ENCODE peak calls at places on chromosomes 4 and X, in four cellular contexts. O is psoas muscle, J is mucosa of descending colon, E is Peyer's patch. U is an unnamed sample. For H3K4me1, the result is how much of the 10 kb centered on the place peaks cover.

GRCh38 chrX:136147320-136147901 is at the start of gene FHL1:
- DNase-seq in O (peak), J (peak), E (peak), U (peak)

GRCh38 chr4:110663738-110664444 is 41.0 kb upstream of the PITX2 start:
- DNase-seq in E (no peak), J (peak), O (no peak), U (no peak)

GRCh38 chrX:19578956-19579355 is 63.6 kb upstream of the MAP3K15 start:
- DNase-seq in E (no peak), O (no peak), J (no peak), U (no peak)

GRCh38 chrX:153901753-153902140 is 2.7 kb upstream of the AVPR2 start:
- DNase-seq in E (no peak), O (no peak), J (no peak), U (no peak)

GRCh38 chrX:20378291-20378920 is 111.7 kb upstream of the RPS6KA3 start:
- DNase-seq in E (peak), O (no peak), J (peak), U (no peak)

GRCh38 chr4:174461438-174462106 is 60.7 kb downstream of the HPGD start:
- DNase-seq in J (peak), E (peak), O (no peak), U (no peak)

GRCh38 chrX:56728752-56729151 is 291 bp upstream of the NBDY start:
- DNase-seq in O (no peak), E (peak), J (peak), U (no peak)

GRCh38 chr4:1243451-1244080 is 5.4 kb downstream of the CTBP1 start:
- DNase-seq in O (peak), J (no peak), E (peak), U (no peak)

GRCh38 chr4:180688480-180688879 is 1554.7 kb upstream of the TENM3 start:
- DNase-seq in E (no peak), O (no peak), J (no peak), U (no peak)

GRCh38 chrX:17736856-17737706 is at the start of gene SCML1:
- DNase-seq in J (peak), E (peak), O (peak), U (peak)

GRCh38 chrX:121114691-121115090 is 67.3 kb downstream of the GLUD2 start:
- DNase-seq in O (no peak), J (no peak), E (no peak), U (no peak)

GRCh38 chrX:28585767-28586166 is 1.5 kb upstream of the IL1RAPL1 start:
- DNase-seq in E (no peak), J (no peak), O (no peak), U (no peak)

GRCh38 chrX:28581522-28581921 is 5.7 kb upstream of the IL1RAPL1 start:
- DNase-seq in E (no peak), O (no peak), J (no peak), U (no peak)

GRCh38 chrX:28584025-28584424 is 3.2 kb upstream of the IL1RAPL1 start:
- DNase-seq in E (no peak), J (no peak), O (no peak), U (no peak)

GRCh38 chrX:28586291-28586690 is 955 bp upstream of the IL1RAPL1 start:
- DNase-seq in J (no peak), O (no peak), E (no peak), U (no peak)

GRCh38 chrX:28582494-28582893 is 4.8 kb upstream of the IL1RAPL1 start:
- DNase-seq in E (no peak), J (no peak), O (no peak), U (no peak)
- H3K4me3 ChIP-seq in E (no peak), J (no peak), O (no peak), U (no peak)

DNA sequence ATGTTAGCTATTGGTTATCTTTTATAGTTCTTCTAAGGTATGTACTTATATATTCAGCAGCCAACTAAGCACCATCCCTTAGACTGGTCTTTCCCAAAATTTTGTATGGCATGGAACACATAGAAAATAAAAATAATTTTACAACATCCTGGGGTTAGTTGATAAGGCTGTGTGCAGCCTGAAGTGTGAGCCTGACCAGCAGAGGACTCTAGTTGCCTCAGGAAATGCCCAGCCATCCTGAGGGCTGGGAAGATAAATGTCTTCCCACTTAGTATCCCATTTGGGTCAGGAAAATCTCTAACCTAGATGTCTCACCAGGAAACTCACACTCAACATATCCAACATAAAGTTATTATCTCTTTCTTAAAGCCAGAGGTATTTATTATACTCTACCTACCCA is 251.4 kb upstream of the POF1B start:
- DNase-seq in J (no peak), E (no peak), O (no peak), U (no peak)
- TF ChIP-seq CTCF in J (no peak), E (no peak), O (no peak), U (no peak)

GRCh38 chrX:126799059-126799458 is 20.5 kb upstream of the PRR32 start:
- DNase-seq in E (no peak), O (no peak), J (no peak), U (no peak)
- H3K4me1 ChIP-seq in E (under half), O (under half), J (under half), U (under half)

GRCh38 chr4:57064811-57065711 is 45.1 kb downstream of the IGFBP7 start:
- DNase-seq in O (peak), E (peak), J (peak), U (no peak)

GRCh38 chr4:57064120-57064519 is 46.1 kb downstream of the IGFBP7 start:
- DNase-seq in E (no peak), J (no peak), O (no peak), U (no peak)

GRCh38 chr4:57063518-57063917 is 46.7 kb downstream of the IGFBP7 start:
- DNase-seq in O (no peak), J (no peak), E (no peak), U (no peak)

GRCh38 chr4:57068237-57068981 is 41.8 kb downstream of the IGFBP7 start:
- DNase-seq in E (no peak), O (no peak), J (no peak), U (no peak)

DNA sequence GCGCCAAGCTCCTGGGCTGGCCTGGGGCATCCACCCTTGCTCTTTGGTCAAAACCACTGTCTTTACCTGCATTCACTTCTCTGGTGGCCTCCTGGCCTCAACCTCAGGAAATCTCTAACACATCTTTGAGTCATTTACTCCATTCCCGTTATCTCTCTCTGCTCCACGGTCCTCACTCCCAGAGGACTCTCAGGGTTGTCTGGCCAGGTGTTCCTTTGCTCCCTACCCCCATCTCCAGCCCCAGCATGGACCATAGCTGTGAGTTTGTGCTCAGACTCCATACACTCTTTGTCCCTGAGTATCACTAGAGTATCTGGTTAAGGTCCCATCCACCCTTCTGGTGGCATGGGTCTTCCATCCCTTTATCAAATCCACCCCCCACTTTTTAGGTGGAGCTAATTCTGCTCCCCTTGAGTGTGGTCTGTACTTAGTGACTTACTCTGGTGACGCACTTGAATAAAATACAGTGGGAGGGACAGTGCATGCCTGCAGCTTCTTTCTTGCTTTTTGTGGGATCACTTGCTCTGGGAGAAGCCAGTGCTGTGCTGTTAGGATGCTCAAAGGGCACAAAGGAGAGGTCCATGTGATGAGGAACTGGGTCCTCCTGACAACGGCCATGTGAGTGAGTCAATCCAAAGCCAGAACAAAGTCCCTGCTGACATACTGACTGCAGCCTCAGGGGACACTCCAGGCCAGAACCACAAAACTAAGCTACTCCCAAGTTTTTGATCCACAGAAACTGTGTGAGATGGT is 44.3 kb downstream of the IGFBP7 start:
- DNase-seq in J (no peak), E (no peak), O (no peak), U (no peak)
- H3K4me3 ChIP-seq in J (no peak), E (no peak), O (no peak), U (no peak)

GRCh38 chrX:22952011-22952410 is 47.7 kb upstream of the DDX53 start:
- DNase-seq in E (no peak), O (no peak), J (no peak), U (no peak)
- TF ChIP-seq CTCF in E (no peak), O (no peak), J (no peak), U (no peak)

GRCh38 chr4:26377352-26378311 is 56.8 kb downstream of the RBPJ start:
- DNase-seq in O (no peak), J (no peak), E (no peak), U (no peak)
- H3K4me1 ChIP-seq in O (under half), J (under half), E (under half), U (under half)

GRCh38 chr4:15479089-15479912 is 9.6 kb downstream of the CC2D2A start:
- DNase-seq in O (peak), E (peak), J (peak), U (peak)

GRCh38 chr4:15478724-15479088 is 9.0 kb downstream of the CC2D2A start:
- DNase-seq in O (no peak), J (no peak), E (no peak), U (no peak)

GRCh38 chr4:15482346-15482745 is 12.7 kb downstream of the CC2D2A start:
- DNase-seq in E (no peak), O (no peak), J (no peak), U (no peak)

GRCh38 chr4:15482842-15483241 is 13.2 kb downstream of the CC2D2A start:
- DNase-seq in E (no peak), J (no peak), O (no peak), U (no peak)

DNA sequence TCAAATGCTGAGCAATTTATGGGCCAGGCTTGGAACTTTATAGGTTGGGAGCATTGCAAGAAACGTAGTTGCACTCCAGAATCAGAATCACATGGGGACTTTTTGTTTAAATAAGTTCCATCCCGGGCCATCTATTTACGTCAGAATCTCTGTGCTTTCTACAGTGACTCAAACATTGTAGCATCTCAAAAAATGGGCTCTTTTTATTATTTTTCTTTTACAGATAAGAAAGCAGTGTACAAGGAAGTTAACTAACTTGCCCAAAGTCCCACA is 10.2 kb downstream of the CC2D2A start:
- DNase-seq in O (no peak), E (no peak), J (no peak), U (no peak)
- H3K4me3 ChIP-seq in O (peak), E (peak), J (no peak), U (peak)

DNA sequence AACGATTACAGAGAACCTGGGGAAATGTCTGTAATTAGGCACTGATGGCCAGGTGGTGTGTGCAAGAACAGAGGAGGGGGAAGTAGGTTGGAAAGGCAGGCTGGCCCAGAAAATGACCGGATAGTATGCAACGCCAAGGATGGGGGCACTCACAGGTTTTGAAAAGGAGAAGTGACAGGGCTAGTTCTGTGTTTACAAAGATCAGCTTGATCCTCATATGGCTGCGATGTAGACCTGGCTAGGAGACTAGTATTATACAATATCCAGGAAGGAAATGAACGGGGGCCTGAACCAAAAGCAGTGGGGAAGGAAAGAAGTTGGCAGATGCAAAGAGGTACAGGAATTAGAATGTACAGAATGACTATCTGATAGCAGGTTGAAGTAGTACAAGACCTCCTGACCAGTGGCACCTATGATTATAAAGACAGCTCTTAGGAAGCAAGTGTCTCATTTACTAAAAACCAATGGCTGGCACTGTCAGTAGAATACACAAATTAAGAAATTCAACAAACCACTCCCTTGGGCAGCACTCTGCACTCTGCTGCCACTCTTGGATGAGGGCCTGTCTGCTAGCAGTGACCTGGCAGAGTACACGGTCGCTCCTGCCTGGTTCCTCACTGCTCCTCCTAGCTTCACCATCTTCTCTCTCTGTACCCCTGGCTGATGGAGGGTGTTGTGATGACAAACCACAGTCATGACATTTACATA is 14.1 kb downstream of the MFAP3L start:
- DNase-seq in O (peak), J (no peak), E (no peak), U (no peak)
- TF ChIP-seq CTCF in O (no peak), J (no peak), E (no peak), U (no peak)

GRCh38 chr4:6959261-6959660 is 49.6 kb downstream of the TBC1D14 start:
- DNase-seq in O (no peak), J (no peak), E (no peak), U (no peak)
- H3K4me1 ChIP-seq in O (under half), J (under half), E (under half), U (under half)

U was measured in upper lobe of right lung.